ENCODE peak calls at places on chromosomes 3 and 15, in five cellular contexts. L is neural crest cell, K is lung, X is B cell, T is PC-3. E is an unnamed sample.

GRCh38 chr3:123758081-123758564 is 126.0 kb downstream of the MYLK start:
- DNase-seq in L (no peak), T (peak; percentile 86), K (no peak), X (no peak), E (no peak)

GRCh38 chr3:189897406-189897805 is 223.3 kb downstream of the P3H2 start:
- DNase-seq in X (no peak), L (no peak), K (no peak), T (no peak), E (no peak)

GRCh38 chr3:122627301-122627700 is 49.9 kb downstream of the PARP15 start:
- DNase-seq in L (no peak), X (no peak), K (no peak), T (no peak), E (no peak)

GRCh38 chr15:59309405-59309804 is 63.3 kb downstream of the MYO1E start:
- DNase-seq in L (no peak), X (no peak), T (no peak), K (no peak), E (no peak)

GRCh38 chr3:40129981-40130380 is 179.5 kb upstream of the EIF1B start:
- DNase-seq in L (no peak), T (no peak), X (no peak), K (no peak), E (no peak)

GRCh38 chr3:46933261-46933660 is 43.3 kb downstream of the CCDC12 start:
- DNase-seq in K (no peak), T (no peak), L (no peak), X (no peak), E (no peak)

GRCh38 chr3:126132751-126133511 is 47.5 kb downstream of the ALDH1L1 start:
- DNase-seq in X (no peak), K (no peak), L (no peak), T (peak; percentile 16), E (peak; percentile 28)

GRCh38 chr15:77025941-77026411 is 31.1 kb downstream of the PSTPIP1 start:
- DNase-seq in K (no peak), X (no peak), T (no peak), L (no peak), E (no peak)

GRCh38 chr15:82830427-82831173 is 21.2 kb downstream of the WHAMM start:
- DNase-seq in K (no peak), X (no peak), T (no peak), L (no peak), E (no peak)

GRCh38 chr3:155495387-155495786 is 201.9 kb upstream of the STRIT1 start:
- DNase-seq in X (no peak), L (no peak), T (no peak), K (no peak), E (no peak)

GRCh38 chr3:54818942-54819341 is 108.9 kb downstream of the LRTM1 start:
- DNase-seq in T (no peak), K (no peak), L (no peak), X (no peak), E (no peak)

GRCh38 chr15:74240002-74240568 is 4.0 kb downstream of the CCDC33 start:
- DNase-seq in L (no peak), X (no peak), K (peak; percentile 85), T (peak; percentile 96), E (no peak)

GRCh38 chr3:11159421-11159904 is 5.2 kb downstream of the HRH1 start:
- DNase-seq in T (peak; percentile 37), L (no peak), X (no peak), K (peak; percentile 51), E (no peak)

GRCh38 chr3:188343894-188344293 is 189.9 kb downstream of the LPP start:
- DNase-seq in L (no peak), X (no peak), K (no peak), T (no peak), E (no peak)

GRCh38 chr15:40354408-40355171 is 3.4 kb upstream of the DISP2 start:
- DNase-seq in L (no peak), K (no peak), X (no peak), T (peak; percentile 39), E (peak; percentile 59)

GRCh38 chr3:52495777-52496602 is 852 bp downstream of the STAB1 start:
- DNase-seq in L (no peak), X (no peak), T (no peak), K (peak; percentile 47), E (no peak)

GRCh38 chr3:70360985-70361384 is 48.5 kb upstream of the MDFIC2 start:
- DNase-seq in K (no peak), L (no peak), T (peak; percentile 4), X (no peak), E (no peak)

GRCh38 chr3:45995370-45996192 is at the start of gene FYCO1:
- DNase-seq in T (peak; percentile 85), K (peak; percentile 94), X (peak; percentile 91), L (peak; percentile 79), E (peak; percentile 91)

GRCh38 chr15:43541785-43542184 is 24.4 kb downstream of the MAP1A start:
- DNase-seq in X (no peak), K (no peak), L (no peak), T (no peak), E (no peak)

GRCh38 chr3:141413387-141414140 is 45.3 kb downstream of the ZBTB38 start:
- DNase-seq in T (no peak), X (no peak), L (no peak), K (no peak), E (no peak)

GRCh38 chr15:37891754-37892368 is 42.6 kb upstream of the TMCO5A start:
- DNase-seq in T (peak; percentile 72), X (no peak), K (no peak), L (no peak), E (peak; percentile 21)

GRCh38 chr3:38347421-38348200 is 1.0 kb downstream of the XYLB start:
- DNase-seq in T (no peak), L (no peak), X (no peak), K (no peak), E (no peak)

DNA sequence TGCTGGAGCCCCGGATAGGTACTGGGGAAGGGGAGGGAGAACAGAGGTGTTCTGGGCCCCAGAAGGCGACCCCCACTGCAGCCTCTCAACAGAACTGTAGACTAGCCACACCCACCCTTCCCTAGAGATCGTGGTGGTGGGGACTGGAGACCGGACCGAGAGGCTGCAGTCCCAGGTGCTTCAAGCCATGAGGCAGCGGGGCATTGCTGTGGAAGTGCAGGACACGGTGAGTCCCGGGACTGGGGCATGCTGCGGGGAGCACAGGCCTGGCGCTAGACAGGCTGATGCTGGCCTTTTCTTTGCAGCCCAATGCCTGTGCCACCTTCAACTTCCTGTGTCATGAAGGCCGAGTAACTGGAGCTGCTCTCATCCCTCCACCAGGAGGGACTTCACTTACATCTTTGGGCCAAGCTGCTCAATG is 840 bp downstream of the NDUFAF3 start:
- DNase-seq in L (no peak), K (no peak), X (no peak), T (peak; percentile 49), E (peak; percentile 20)
- TF ChIP-seq CTCF in L (no peak), K (no peak), X (no peak), T (no peak), E (no peak)

GRCh38 chr15:100671858-100672543 is 69.6 kb downstream of the ASB7 start:
- DNase-seq in T (peak; percentile 47), X (no peak), K (no peak), L (peak; percentile 33), E (peak; percentile 45)
- TF ChIP-seq CTCF in T (peak; percentile 66), X (no peak), K (no peak), L (peak; percentile 64), E (peak; percentile 46)

GRCh38 chr3:29567505-29567904 is 286.6 kb downstream of the RBMS3 start:
- DNase-seq in T (no peak), X (no peak), L (no peak), K (no peak), E (no peak)
- TF ChIP-seq CTCF in T (no peak), X (no peak), L (no peak), K (no peak), E (no peak)

GRCh38 chr15:62393196-62393595 is 228.1 kb upstream of the C2CD4B start:
- DNase-seq in K (no peak), X (no peak), T (no peak), L (no peak), E (no peak)

GRCh38 chr15:62394079-62394478 is 229.0 kb upstream of the C2CD4B start:
- DNase-seq in T (no peak), X (no peak), L (no peak), K (no peak), E (no peak)

GRCh38 chr15:62391565-62392262 is 226.6 kb upstream of the C2CD4B start:
- DNase-seq in X (no peak), K (no peak), L (peak; percentile 38), T (peak; percentile 36), E (peak; percentile 65)

GRCh38 chr15:62390793-62391543 is 225.9 kb upstream of the C2CD4B start:
- DNase-seq in T (peak; percentile 14), X (no peak), L (peak; percentile 52), K (peak; percentile 39), E (peak; percentile 61)

GRCh38 chr15:62392411-62392810 is 227.3 kb upstream of the C2CD4B start:
- DNase-seq in L (peak; percentile 5), X (no peak), T (no peak), K (no peak), E (peak; percentile 22)
- TF ChIP-seq CTCF in L (no peak), X (no peak), T (no peak), K (no peak), E (no peak)

DNA sequence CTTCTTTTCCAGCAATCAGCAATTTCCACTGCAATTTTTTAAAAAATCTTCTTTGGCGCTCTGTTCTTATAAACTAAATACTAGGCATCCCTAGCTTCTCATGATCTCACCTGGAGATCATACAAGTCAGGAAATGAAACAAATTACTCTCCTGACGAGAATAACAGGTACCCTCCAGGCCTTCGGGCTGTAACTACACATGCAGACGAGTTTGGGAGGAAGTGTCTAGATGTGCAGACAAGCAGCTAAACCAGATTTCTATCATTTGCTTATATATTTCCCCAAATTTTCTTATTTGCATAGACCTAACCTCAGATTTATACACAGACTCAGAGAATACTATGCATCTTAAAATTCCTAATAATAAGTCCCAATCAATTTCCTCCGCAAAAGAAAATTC is 250.4 kb downstream of the FAM43A start:
- DNase-seq in T (no peak), L (no peak), X (no peak), K (no peak), E (no peak)
- TF ChIP-seq CTCF in T (no peak), L (no peak), X (no peak), K (no peak), E (no peak)

GRCh38 chr15:85452436-85452835 is 72.0 kb downstream of the AKAP13 start:
- DNase-seq in X (no peak), L (no peak), K (no peak), T (no peak), E (no peak)

GRCh38 chr15:85455851-85456250 is 75.4 kb downstream of the AKAP13 start:
- DNase-seq in X (no peak), K (no peak), T (no peak), L (no peak), E (no peak)

GRCh38 chr15:85456798-85457197 is 76.4 kb downstream of the AKAP13 start:
- DNase-seq in L (no peak), T (no peak), K (no peak), X (no peak), E (no peak)

GRCh38 chr15:85453144-85453872 is 72.9 kb downstream of the AKAP13 start:
- DNase-seq in K (no peak), X (no peak), L (no peak), T (no peak), E (no peak)

DNA sequence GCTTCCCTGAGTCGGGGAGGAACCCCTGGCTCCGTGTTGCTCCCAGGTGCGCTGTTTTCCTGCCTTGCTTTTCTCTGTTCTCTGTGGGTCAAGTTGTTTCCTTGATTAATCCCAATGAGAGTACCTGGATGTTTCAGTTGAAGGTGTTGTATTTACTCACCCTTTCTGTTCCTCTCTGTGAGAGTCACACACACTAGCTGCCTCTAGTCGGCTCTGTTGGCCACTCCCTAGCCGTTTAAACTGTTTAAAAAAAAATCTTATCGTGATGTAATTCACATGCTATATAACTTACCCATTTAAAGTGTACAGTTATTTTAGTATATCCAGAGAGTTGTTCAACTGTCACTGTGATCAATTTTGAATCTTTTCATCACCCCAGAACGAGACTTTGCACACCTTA is 74.0 kb downstream of the AKAP13 start:
- DNase-seq in K (no peak), L (no peak), X (no peak), T (no peak), E (no peak)
- TF ChIP-seq CTCF in K (no peak), L (no peak), X (no peak), T (no peak), E (no peak)

E was measured in nephron progenitor cell.